ENCODE peak calls at places on chromosomes 6 and 20, in nine cellular contexts. A is ovary; E is Peyer's patch; V is colonic mucosa; J is aorta; S is CD8-positive, alpha-beta memory T cell; U is tibial nerve; K is CD8-positive, alpha-beta T cell; L is testis. Z is an unnamed sample. For H3K36me3 and H3K4me1, the result is how much of the 10 kb centered on the place peaks cover.

GRCh38 chr6:165186041-165186440 is 123.4 kb downstream of the C6orf118 start:
- DNase-seq in A (no peak), E (no peak), V (no peak), J (no peak), S (no peak), U (no peak), K (no peak), L (no peak), Z (no peak)

GRCh38 chr6:35668708-35669440 is 19.8 kb downstream of the FKBP5 start:
- DNase-seq in A (no peak), E (no peak), V (no peak), J (no peak), S (no peak), U (no peak), K (no peak), L (no peak), Z (no peak)

GRCh38 chr6:68976260-68976659 is 341.2 kb downstream of the ADGRB3 start:
- DNase-seq in A (no peak), E (no peak), V (no peak), J (no peak), S (no peak), U (no peak), K (no peak), L (no peak), Z (no peak)

GRCh38 chr20:20525214-20525613 is 157.3 kb downstream of the INSM1 start:
- DNase-seq in A (no peak), E (no peak), V (no peak), J (no peak), S (no peak), U (no peak), K (no peak), L (no peak), Z (no peak)

GRCh38 chr20:62461157-62461556 is 14.6 kb downstream of the GATA5 start:
- DNase-seq in A (no peak), E (peak), V (no peak), J (no peak), S (no peak), U (no peak), K (no peak), L (no peak), Z (no peak)

GRCh38 chr6:32194825-32195651 is 2.6 kb upstream of the GPSM3 start:
- DNase-seq in A (peak), E (no peak), V (peak), J (no peak), S (no peak), U (no peak), K (no peak), L (peak), Z (no peak)

GRCh38 chr20:37943501-37944455 is 40.9 kb downstream of the VSTM2L start:
- DNase-seq in A (no peak), E (no peak), V (peak), J (no peak), S (no peak), U (no peak), K (no peak), L (no peak), Z (peak)

GRCh38 chr6:2309138-2309537 is 63.7 kb upstream of the GMDS start:
- DNase-seq in A (no peak), E (no peak), V (no peak), J (no peak), S (no peak), U (no peak), K (no peak), L (no peak), Z (no peak)

GRCh38 chr20:55488593-55488992 is 516.7 kb downstream of the CBLN4 start:
- DNase-seq in A (no peak), E (no peak), V (no peak), J (no peak), S (no peak), U (no peak), K (no peak), L (no peak), Z (no peak)

GRCh38 chr6:158938220-158938619 is 61.8 kb downstream of the RSPH3 start:
- DNase-seq in A (no peak), E (no peak), V (no peak), J (no peak), S (no peak), U (no peak), K (no peak), L (no peak), Z (no peak)

GRCh38 chr6:158928068-158928467 is 71.9 kb downstream of the RSPH3 start:
- DNase-seq in A (no peak), E (no peak), V (no peak), J (no peak), S (no peak), U (no peak), K (no peak), L (no peak), Z (no peak)

GRCh38 chr6:158938811-158939254 is 61.2 kb downstream of the RSPH3 start:
- DNase-seq in A (peak), E (peak), V (peak), J (no peak), S (no peak), U (no peak), K (no peak), L (no peak), Z (no peak)

GRCh38 chr6:158934157-158934556 is 65.8 kb downstream of the RSPH3 start:
- DNase-seq in A (no peak), E (no peak), V (no peak), J (no peak), S (no peak), U (no peak), K (no peak), L (no peak), Z (no peak)

GRCh38 chr6:158933075-158933474 is 66.9 kb downstream of the RSPH3 start:
- DNase-seq in A (no peak), E (no peak), V (no peak), J (no peak), S (no peak), U (no peak), K (no peak), L (no peak), Z (no peak)
- H3K36me3 ChIP-seq in A (under half), E (under half), V (under half), J (under half), S (under half), U (under half), K (under half), L (under half), Z (under half)

GRCh38 chr6:45438156-45438555 is 60.4 kb upstream of the SUPT3H start:
- DNase-seq in A (no peak), E (no peak), V (no peak), J (no peak), S (no peak), U (no peak), K (no peak), L (no peak), Z (no peak)

GRCh38 chr6:45439459-45439858 is 61.7 kb upstream of the SUPT3H start:
- DNase-seq in A (no peak), E (no peak), V (no peak), J (no peak), S (no peak), U (no peak), K (no peak), L (no peak), Z (no peak)

GRCh38 chr6:45439861-45440388 is 62.2 kb upstream of the SUPT3H start:
- DNase-seq in A (no peak), E (no peak), V (no peak), J (no peak), S (no peak), U (no peak), K (no peak), L (no peak), Z (no peak)

GRCh38 chr6:45437441-45437820 is 59.7 kb upstream of the SUPT3H start:
- DNase-seq in A (no peak), E (no peak), V (no peak), J (no peak), S (no peak), U (no peak), K (no peak), L (no peak), Z (no peak)

DNA sequence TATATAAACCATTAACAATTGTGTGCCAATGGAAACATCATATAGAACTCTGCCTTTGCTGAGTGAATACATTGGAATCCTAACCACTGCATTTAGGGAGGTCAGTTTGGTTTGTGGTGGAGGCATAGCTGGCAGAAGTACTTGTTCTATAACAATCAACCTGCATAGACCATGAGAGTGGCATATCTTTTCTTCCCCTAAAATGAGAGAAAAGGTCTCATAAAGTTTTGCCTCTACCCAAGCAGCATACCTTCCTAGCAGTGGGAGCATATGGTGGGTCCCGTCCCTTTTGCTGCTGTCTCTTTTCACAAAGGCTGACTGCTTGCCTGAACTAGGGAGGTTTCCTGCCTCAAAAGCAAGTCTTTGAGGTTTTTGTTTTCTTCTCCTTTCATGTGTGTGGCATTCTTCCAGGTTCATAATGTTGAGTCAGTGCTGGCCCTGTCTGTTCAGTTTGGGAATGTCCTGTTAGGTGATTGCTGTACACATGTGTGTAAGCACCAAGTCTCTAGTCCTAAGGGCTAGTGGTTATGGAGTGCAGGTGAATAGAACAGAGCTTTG is 61.2 kb upstream of the SUPT3H start:
- DNase-seq in A (no peak), E (no peak), V (no peak), J (no peak), S (no peak), U (no peak), K (no peak), L (no peak), Z (no peak)
- H3K4me1 ChIP-seq in A (under half), E (under half), V (under half), J (under half), S (under half), U (under half), K (under half), L (under half), Z (under half)

GRCh38 chr6:42627674-42628073 is 63.8 kb downstream of the UBR2 start:
- DNase-seq in A (no peak), E (no peak), V (peak), J (no peak), S (no peak), U (no peak), K (no peak), L (no peak), Z (no peak)

GRCh38 chr6:42627044-42627443 is 63.2 kb downstream of the UBR2 start:
- DNase-seq in A (no peak), E (no peak), V (no peak), J (no peak), S (no peak), U (no peak), K (no peak), L (no peak), Z (no peak)

GRCh38 chr6:42629845-42630244 is 66.0 kb downstream of the UBR2 start:
- DNase-seq in A (no peak), E (no peak), V (no peak), J (no peak), S (no peak), U (no peak), K (no peak), L (no peak), Z (no peak)

GRCh38 chr6:42628604-42629003 is 64.8 kb downstream of the UBR2 start:
- DNase-seq in A (no peak), E (no peak), V (no peak), J (no peak), S (no peak), U (no peak), K (no peak), L (no peak), Z (no peak)
- H3K36me3 ChIP-seq in A (under half), E (under half), V (under half), J (under half), S (under half), U (half or more), K (under half), L (under half), Z (half or more)

DNA sequence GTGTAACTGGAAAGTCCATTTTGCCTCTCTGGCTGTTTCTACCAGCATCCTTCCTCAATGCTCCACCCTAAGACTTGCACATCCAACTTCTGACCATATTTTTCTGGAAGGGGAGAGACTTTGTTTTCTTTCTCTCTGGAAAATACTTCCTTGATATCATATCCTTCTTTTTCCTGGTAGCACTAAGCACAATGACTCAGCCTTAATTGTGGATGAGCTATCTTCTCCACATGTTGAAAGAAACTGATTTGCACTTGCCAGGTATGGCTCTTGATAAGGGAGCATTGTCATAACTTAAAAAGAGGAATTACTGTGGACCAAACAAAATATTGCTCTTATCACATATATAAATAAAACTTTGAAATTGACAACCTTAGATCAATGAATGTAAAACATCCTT is 30.1 kb upstream of the IBTK start:
- DNase-seq in A (no peak), E (no peak), V (no peak), J (no peak), S (no peak), U (no peak), K (no peak), L (no peak), Z (no peak)
- H3K4me1 ChIP-seq in A (under half), E (under half), V (under half), J (under half), S (under half), U (under half), K (under half), L (under half), Z (under half)

GRCh38 chr6:87672641-87673040 is 29.4 kb downstream of the AKIRIN2 start:
- DNase-seq in A (no peak), E (no peak), V (no peak), J (no peak), S (no peak), U (no peak), K (no peak), L (no peak), Z (no peak)

GRCh38 chr6:87669051-87669450 is 33.0 kb downstream of the AKIRIN2 start:
- DNase-seq in A (no peak), E (no peak), V (no peak), J (no peak), S (no peak), U (no peak), K (no peak), L (no peak), Z (no peak)

GRCh38 chr6:87673237-87673636 is 28.8 kb downstream of the AKIRIN2 start:
- DNase-seq in A (no peak), E (no peak), V (no peak), J (no peak), S (no peak), U (no peak), K (no peak), L (no peak), Z (no peak)

GRCh38 chr6:87671555-87672029 is 30.4 kb downstream of the AKIRIN2 start:
- DNase-seq in A (no peak), E (no peak), V (no peak), J (no peak), S (no peak), U (no peak), K (no peak), L (no peak), Z (no peak)

GRCh38 chr6:87670707-87671106 is 31.3 kb downstream of the AKIRIN2 start:
- DNase-seq in A (no peak), E (no peak), V (no peak), J (no peak), S (no peak), U (no peak), K (no peak), L (no peak), Z (no peak)
- H3K36me3 ChIP-seq in A (under half), E (under half), V (under half), J (under half), S (under half), U (half or more), K (under half), L (under half), Z (under half)

DNA sequence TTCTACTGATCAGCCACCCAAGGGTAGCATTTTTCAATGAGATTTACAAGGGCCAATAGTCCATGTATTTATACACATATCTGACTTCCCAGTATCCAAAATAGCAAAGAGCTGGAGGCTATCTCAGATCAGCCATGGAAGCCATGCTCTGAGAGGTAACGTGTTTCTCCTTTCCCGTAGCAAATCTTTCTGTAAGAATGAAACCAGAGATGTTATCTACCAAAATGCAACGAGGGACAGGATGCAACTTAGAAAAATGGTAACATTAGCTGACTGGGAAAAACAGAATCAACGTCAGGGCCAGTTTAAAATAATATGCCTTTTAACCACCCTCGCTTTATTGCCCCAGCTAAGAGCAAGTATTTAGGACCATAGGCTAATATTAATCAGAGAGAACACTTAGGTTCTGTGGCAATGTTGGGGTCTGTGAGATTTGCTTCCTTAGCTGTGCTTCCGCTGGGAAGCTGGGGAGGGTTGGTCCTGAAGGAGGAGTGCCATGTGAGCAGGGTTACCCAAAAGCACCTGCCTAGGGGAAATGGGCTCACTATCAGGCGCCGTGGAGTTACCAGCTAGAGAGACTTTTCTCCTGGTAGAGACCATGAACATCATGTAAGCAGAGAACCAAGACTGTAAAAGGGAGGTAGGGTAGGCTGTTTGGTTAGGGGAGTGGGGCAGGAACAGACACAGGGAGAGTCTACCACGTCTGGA is 1.2 kb downstream of the ZNF831 start:
- DNase-seq in A (no peak), E (no peak), V (no peak), J (no peak), S (peak), U (no peak), K (no peak), L (no peak), Z (no peak)
- H3K4me1 ChIP-seq in A (under half), E (under half), V (under half), J (under half), S (half or more), U (under half), K (half or more), L (under half), Z (under half)

GRCh38 chr20:49261173-49261572 is 16.7 kb downstream of the ZNFX1 start:
- DNase-seq in A (no peak), E (no peak), V (no peak), J (no peak), S (no peak), U (no peak), K (no peak), L (no peak), Z (no peak)

GRCh38 chr20:49256261-49256660 is 21.6 kb downstream of the ZNFX1 start:
- DNase-seq in A (no peak), E (no peak), V (no peak), J (no peak), S (no peak), U (no peak), K (no peak), L (no peak), Z (no peak)

GRCh38 chr20:49259799-49260198 is 18.1 kb downstream of the ZNFX1 start:
- DNase-seq in A (no peak), E (no peak), V (no peak), J (no peak), S (no peak), U (no peak), K (no peak), L (no peak), Z (no peak)

GRCh38 chr20:49260218-49260617 is 17.6 kb downstream of the ZNFX1 start:
- DNase-seq in A (no peak), E (no peak), V (no peak), J (no peak), S (no peak), U (no peak), K (no peak), L (no peak), Z (no peak)

GRCh38 chr20:49259284-49259683 is 18.6 kb downstream of the ZNFX1 start:
- DNase-seq in A (no peak), E (no peak), V (no peak), J (no peak), S (no peak), U (no peak), K (no peak), L (no peak), Z (no peak)
- H3K36me3 ChIP-seq in A (under half), E (under half), V (under half), J (under half), S (half or more), U (half or more), K (half or more), L (under half), Z (half or more)

GRCh38 chr20:45037635-45038034 is 63.3 kb downstream of the KCNS1 start:
- DNase-seq in A (no peak), E (no peak), V (no peak), J (no peak), S (no peak), U (no peak), K (no peak), L (no peak), Z (no peak)
- H3K4me1 ChIP-seq in A (under half), E (under half), V (under half), J (under half), S (half or more), U (under half), K (half or more), L (under half), Z (under half)

Z was measured in upper lobe of right lung.